ENCODE peak calls at places on chromosome 7, in six cellular contexts. F is AG04450, O is heart left ventricle, D is fibroblast of lung, E is HepG2, M is right atrium auricular region. K is an unnamed sample. For H3K9me3 and H3K27me3, the result is how much of the 10 kb centered on the place peaks cover.

GRCh38 chr7:112132123-112132694 is 74.0 kb downstream of the DOCK4 start:
- DNase-seq in F (no peak), O (no peak), D (peak), E (peak), M (no peak), K (no peak)

GRCh38 chr7:16295558-16295957 is 125.8 kb downstream of the CRPPA start:
- DNase-seq in F (no peak), O (no peak), D (peak), E (no peak), M (no peak), K (no peak)

GRCh38 chr7:71752171-71752935 is 620.4 kb downstream of the GALNT17 start:
- DNase-seq in F (no peak), O (peak), D (no peak), E (peak), M (no peak), K (no peak)

GRCh38 chr7:95723583-95724180 is 48.7 kb upstream of the DYNC1I1 start:
- DNase-seq in F (no peak), O (no peak), D (peak), E (peak), M (no peak), K (peak)

GRCh38 chr7:138735399-138735798 is 34.2 kb upstream of the SVOPL start:
- DNase-seq in F (no peak), O (no peak), D (no peak), E (no peak), M (no peak), K (no peak)

GRCh38 chr7:74027683-74028320 is at the start of gene ELN:
- DNase-seq in F (no peak), O (peak), D (peak), E (no peak), M (peak), K (no peak)

GRCh38 chr7:50475340-50475739 is 25.2 kb upstream of the FIGNL1 start:
- DNase-seq in F (no peak), O (no peak), D (no peak), E (no peak), M (no peak), K (no peak)

GRCh38 chr7:108348913-108349312 is 107.3 kb downstream of the NRCAM start:
- DNase-seq in F (no peak), O (no peak), D (peak), E (no peak), M (no peak), K (no peak)

GRCh38 chr7:122515404-122515803 is 183.5 kb downstream of the RNF133 start:
- DNase-seq in F (no peak), O (no peak), D (no peak), E (peak), M (no peak), K (peak)

GRCh38 chr7:148445260-148446044 is 145.1 kb upstream of the C7orf33 start:
- DNase-seq in F (no peak), O (no peak), D (no peak), E (no peak), M (no peak), K (no peak)

DNA sequence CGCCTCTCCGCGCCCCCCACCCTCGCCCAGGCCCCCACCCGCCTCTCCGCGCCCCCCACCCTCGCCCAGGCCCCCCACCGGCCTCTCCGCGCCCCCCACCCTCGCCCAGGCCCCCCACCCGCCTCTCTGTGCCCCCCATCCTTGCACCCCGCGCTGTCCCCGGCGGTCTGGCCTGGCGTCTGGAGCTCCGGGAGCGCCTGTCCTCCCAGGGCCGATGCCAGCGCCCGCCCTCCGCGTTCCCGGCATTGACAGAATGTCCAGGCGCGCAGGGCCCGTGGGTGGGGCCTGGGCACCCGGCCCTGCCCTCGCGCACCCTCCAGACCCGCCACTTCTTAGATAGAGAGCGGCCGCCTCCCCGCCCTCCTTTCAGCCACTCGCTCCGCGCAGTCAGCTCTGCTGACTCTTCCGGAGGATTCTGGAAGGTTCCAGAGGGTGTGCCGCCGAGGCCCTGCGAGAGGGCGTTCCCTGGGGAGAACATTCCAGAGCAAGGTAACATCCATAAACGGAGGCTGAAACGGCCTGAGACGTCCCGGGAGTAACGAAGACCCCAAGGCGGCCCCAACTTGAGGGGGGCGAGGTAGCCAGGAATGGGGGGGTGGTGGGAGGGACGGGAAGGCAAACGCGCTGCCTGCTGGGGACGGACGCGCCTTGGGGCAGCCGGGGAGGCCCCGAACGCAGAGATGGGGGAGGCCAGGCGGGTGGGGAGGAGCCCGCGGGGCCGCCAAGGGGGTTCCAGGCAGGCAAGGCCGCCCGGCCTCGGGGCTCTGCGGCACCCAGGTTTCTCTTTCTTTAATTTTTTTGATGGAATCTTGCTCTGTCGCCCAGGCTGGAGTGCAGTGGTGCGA is 117.8 kb downstream of the DYNC2I1 start:
- DNase-seq in F (no peak), O (no peak), D (no peak), E (no peak), M (no peak), K (no peak)
- H3K9me3 ChIP-seq in F (under half), O (under half), D (under half), E (under half), M (under half), K (under half)

GRCh38 chr7:27235387-27236052 is 7.1 kb upstream of the EVX1 start:
- DNase-seq in F (no peak), O (peak), D (peak), E (peak), M (no peak), K (peak)
- H3K27me3 ChIP-seq in F (half or more), O (half or more), D (half or more), E (under half), M (under half), K (under half)

GRCh38 chr7:42549212-42549611 is 312.2 kb upstream of the GLI3 start:
- DNase-seq in F (no peak), O (no peak), D (no peak), E (no peak), M (no peak), K (no peak)

GRCh38 chr7:42545049-42545724 is 308.2 kb upstream of the GLI3 start:
- DNase-seq in F (no peak), O (no peak), D (no peak), E (no peak), M (no peak), K (no peak)

GRCh38 chr7:42549866-42550485 is 313.0 kb upstream of the GLI3 start:
- DNase-seq in F (no peak), O (no peak), D (no peak), E (no peak), M (no peak), K (no peak)

GRCh38 chr7:42552227-42552626 is 315.2 kb upstream of the GLI3 start:
- DNase-seq in F (no peak), O (no peak), D (no peak), E (no peak), M (no peak), K (no peak)

DNA sequence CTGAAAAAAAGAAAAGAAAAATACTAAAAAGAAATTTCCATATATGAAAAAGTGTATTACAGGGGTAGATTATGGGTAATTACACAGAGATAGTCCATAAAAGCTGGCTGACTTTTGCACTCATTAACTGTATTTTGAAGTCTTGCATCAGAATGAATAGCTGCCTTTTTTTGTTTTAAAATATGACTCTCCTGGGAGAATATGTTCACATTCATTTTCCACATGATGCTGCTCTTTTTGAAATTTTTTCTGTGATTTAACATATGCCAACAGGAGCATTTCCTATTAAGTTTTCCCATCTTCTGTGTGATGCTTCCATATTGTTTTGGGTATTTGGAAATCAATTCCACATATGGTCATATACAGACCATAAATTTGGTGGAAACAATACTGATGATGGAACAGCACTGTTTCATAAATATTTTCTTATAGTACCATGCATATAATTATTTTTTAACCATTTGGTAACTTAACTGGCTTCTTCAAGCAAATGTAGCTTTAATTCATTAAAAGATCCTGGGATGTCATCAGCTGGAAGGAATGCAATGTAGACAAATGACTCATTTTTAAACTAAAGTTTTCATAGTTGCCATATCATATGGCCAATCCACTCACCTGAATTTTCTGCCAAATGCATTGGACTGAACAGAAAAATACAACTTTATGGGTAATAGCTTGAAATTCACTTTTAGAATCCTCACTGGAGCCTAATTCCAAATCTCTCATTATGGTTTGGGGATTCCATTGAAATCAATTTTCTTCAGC is 313.9 kb upstream of the GLI3 start:
- DNase-seq in F (no peak), O (no peak), D (no peak), E (no peak), M (no peak), K (no peak)
- H3K9me3 ChIP-seq in F (under half), O (under half), D (under half), E (half or more), M (under half), K (under half)

DNA sequence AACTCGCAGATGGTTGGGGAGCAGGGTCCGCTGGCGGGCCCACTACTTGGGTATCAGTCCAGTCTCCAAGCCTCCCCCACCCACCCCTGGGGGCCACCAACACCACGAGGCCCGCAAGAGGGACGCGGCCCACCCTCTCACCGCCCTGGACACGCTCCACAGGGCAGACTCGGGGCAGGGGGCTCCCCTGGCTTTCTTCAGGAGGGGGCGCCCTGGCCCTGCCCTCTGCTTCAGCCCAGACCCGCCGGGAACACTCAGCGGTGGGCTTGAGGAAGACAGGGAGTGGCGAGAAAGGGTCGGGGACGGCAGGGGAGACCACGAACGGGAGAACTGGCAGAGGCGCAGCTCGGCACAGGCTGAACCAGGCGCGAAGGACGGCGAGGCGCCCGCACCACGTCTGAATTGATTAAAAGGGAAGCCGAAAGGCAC is 1.6 kb downstream of the IGF2BP3 start:
- DNase-seq in F (no peak), O (no peak), D (no peak), E (no peak), M (no peak), K (no peak)
- H3K27me3 ChIP-seq in F (under half), O (half or more), D (under half), E (under half), M (half or more), K (under half)

GRCh38 chr7:57496395-57496794 is 46.4 kb downstream of the ZNF716 start:
- DNase-seq in F (no peak), O (no peak), D (no peak), E (no peak), M (no peak), K (no peak)
- H3K9me3 ChIP-seq in F (under half), O (under half), D (under half), E (half or more), M (under half), K (under half)